ENCODE peak calls at places on chromosomes 16 and 17, in seven cellular contexts. D is adrenal gland, L is tibial nerve, Q is ascending aorta, T is heart right ventricle, O is ovary, A is endothelial cell of umbilical vein. K is an unnamed sample.

GRCh38 chr17:1001640-1002411 is 4.9 kb downstream of the TIMM22 start:
- DNase-seq in A (no peak), Q (peak), D (peak), L (peak), T (no peak), O (no peak), K (peak)

GRCh38 chr16:68839831-68840230 is 3.5 kb upstream of the TANGO6 start:
- DNase-seq in L (no peak), Q (no peak), O (no peak), A (no peak), T (no peak), D (no peak), K (no peak)

GRCh38 chr16:5906351-5906750 is 808.8 kb upstream of the EEF2KMT start:
- DNase-seq in A (no peak), D (no peak), L (no peak), T (no peak), Q (no peak), O (no peak), K (no peak)

GRCh38 chr16:65572156-65572555 is 450.3 kb upstream of the CDH11 start:
- DNase-seq in Q (no peak), L (no peak), D (no peak), O (no peak), T (no peak), A (peak), K (peak)

GRCh38 chr16:4496305-4496704 is 20.1 kb downstream of the HMOX2 start:
- DNase-seq in O (no peak), D (no peak), T (no peak), L (no peak), A (no peak), Q (no peak), K (peak)

GRCh38 chr17:82281076-82281475 is 7.6 kb upstream of the CSNK1D start:
- DNase-seq in D (no peak), O (no peak), A (no peak), L (no peak), Q (no peak), T (no peak), K (no peak)

GRCh38 chr17:47718634-47719405 is 14.2 kb upstream of the TBX21 start:
- DNase-seq in O (no peak), D (no peak), L (no peak), A (no peak), T (no peak), Q (no peak), K (no peak)

GRCh38 chr16:88966986-88967799 is 9.8 kb downstream of the CBFA2T3 start:
- DNase-seq in D (no peak), Q (no peak), A (no peak), T (peak), O (no peak), L (no peak), K (no peak)

GRCh38 chr17:2264023-2264860 is 39.3 kb downstream of the SMG6 start:
- DNase-seq in A (peak), T (no peak), O (no peak), L (no peak), Q (no peak), D (no peak), K (no peak)

GRCh38 chr16:56672761-56673536 is 3.3 kb downstream of the MT1H start:
- DNase-seq in A (no peak), O (no peak), T (no peak), Q (no peak), D (no peak), L (no peak), K (no peak)

DNA sequence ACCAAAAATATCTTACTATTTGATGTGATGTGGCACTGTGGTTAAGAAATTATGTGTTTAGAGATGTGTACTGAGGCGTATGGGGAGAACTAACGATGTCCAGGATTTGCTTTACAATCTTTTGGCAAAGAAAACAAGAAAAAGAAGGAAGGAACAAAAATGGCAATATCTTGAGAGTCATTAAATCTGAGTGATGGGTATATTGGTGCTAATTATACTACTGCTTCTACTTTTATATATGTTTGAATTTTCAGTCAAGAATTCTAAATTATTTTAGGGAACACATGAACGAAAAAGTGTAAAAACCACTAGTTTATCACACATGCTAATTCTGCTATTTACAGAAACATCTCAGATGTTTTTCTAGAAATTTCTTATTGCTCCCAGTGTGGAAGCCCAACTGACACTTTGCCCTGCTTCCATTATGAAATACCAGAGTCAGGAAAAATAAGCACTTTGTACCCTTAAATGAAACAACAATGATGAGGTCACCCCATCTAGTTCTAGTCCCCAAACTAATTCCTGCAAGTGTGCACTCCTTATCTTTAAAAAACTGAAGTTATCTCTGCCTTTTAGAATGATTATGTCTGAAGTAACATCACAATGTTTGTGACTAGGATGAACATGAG is 18.8 kb downstream of the TAT start:
- DNase-seq in O (no peak), D (no peak), A (no peak), L (no peak), Q (no peak), T (no peak), K (no peak)
- H3K27ac ChIP-seq in O (no peak), D (no peak), A (no peak), L (no peak), Q (no peak), T (no peak), K (no peak)

GRCh38 chr16:46922239-46922638 is 38.1 kb downstream of the GPT2 start:
- DNase-seq in L (no peak), T (no peak), Q (no peak), O (no peak), A (no peak), D (no peak), K (no peak)

GRCh38 chr16:46926470-46927225 is 42.5 kb downstream of the GPT2 start:
- DNase-seq in T (no peak), A (no peak), Q (no peak), L (no peak), D (no peak), O (no peak), K (no peak)

GRCh38 chr16:46920402-46921068 is 36.4 kb downstream of the GPT2 start:
- DNase-seq in O (no peak), T (no peak), Q (no peak), L (no peak), A (no peak), D (peak), K (no peak)

GRCh38 chr16:46924402-46924801 is 40.2 kb downstream of the GPT2 start:
- DNase-seq in L (no peak), O (no peak), Q (no peak), A (no peak), D (no peak), T (no peak), K (no peak)

GRCh38 chr16:46923513-46924295 is 39.5 kb downstream of the GPT2 start:
- DNase-seq in A (no peak), Q (no peak), O (no peak), D (peak), L (no peak), T (no peak), K (no peak)
- TF ChIP-seq CTCF in A (no peak), Q (no peak), O (no peak), D (no peak), L (no peak), T (no peak), K (no peak)

DNA sequence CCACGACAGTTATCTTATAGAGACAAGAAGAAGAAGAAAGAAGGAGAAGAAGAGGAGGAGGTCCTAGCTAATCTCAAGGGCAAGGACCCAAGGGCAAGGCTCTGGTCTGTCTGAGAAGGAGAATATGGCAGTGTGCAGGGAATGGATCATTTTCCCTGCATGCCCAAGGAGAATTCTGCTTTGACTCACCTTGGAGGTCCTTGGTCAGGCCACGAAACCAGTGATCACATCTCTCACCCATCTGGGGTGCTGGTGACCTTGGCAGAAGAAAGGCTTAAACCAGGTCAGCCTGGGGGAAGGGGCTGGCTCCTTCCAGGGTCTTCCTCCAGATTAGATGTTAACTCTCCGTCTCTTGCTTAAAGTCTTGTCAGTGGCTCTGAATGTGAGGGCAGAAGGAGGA is 1.6 kb upstream of the FMNL1 start:
- DNase-seq in D (no peak), O (no peak), L (no peak), Q (no peak), A (no peak), T (no peak), K (no peak)
- H3K27ac ChIP-seq in D (no peak), O (no peak), L (no peak), Q (no peak), A (no peak), T (no peak), K (no peak)

GRCh38 chr16:1088295-1089170 is 7.5 kb downstream of the C1QTNF8 start:
- DNase-seq in O (no peak), A (no peak), Q (no peak), T (no peak), D (no peak), L (no peak), K (no peak)
- TF ChIP-seq CTCF in O (no peak), A (no peak), Q (no peak), T (no peak), D (no peak), L (no peak), K (no peak)

GRCh38 chr16:75319513-75320401 is 68.3 kb upstream of the BCAR1 start:
- DNase-seq in L (no peak), O (no peak), T (no peak), A (peak), D (no peak), Q (no peak), K (peak)
- H3K27ac ChIP-seq in L (peak), O (no peak), T (peak), A (peak), D (no peak), Q (peak), K (peak)

GRCh38 chr17:32114536-32114935 is 27.8 kb upstream of the RHOT1 start:
- DNase-seq in L (no peak), O (no peak), D (no peak), T (no peak), A (no peak), Q (no peak), K (no peak)

GRCh38 chr17:32110596-32110995 is 31.7 kb upstream of the RHOT1 start:
- DNase-seq in Q (no peak), D (no peak), O (no peak), L (no peak), A (no peak), T (no peak), K (peak)

GRCh38 chr17:32116937-32117336 is 25.4 kb upstream of the RHOT1 start:
- DNase-seq in T (no peak), Q (no peak), O (no peak), L (no peak), A (no peak), D (no peak), K (no peak)

GRCh38 chr17:32112416-32112815 is 29.9 kb upstream of the RHOT1 start:
- DNase-seq in D (no peak), T (no peak), L (no peak), A (no peak), Q (no peak), O (no peak), K (no peak)

GRCh38 chr17:32111141-32111771 is 31.0 kb upstream of the RHOT1 start:
- DNase-seq in T (peak), O (peak), D (peak), L (peak), Q (peak), A (peak), K (peak)
- TF ChIP-seq CTCF in T (peak), O (no peak), D (peak), L (peak), Q (no peak), A (peak), K (peak)

GRCh38 chr16:54237-54581 is 581 bp downstream of the SNRNP25 start:
- DNase-seq in Q (no peak), A (no peak), D (no peak), L (no peak), T (no peak), O (no peak), K (no peak)
- H3K27ac ChIP-seq in Q (peak), A (no peak), D (no peak), L (peak), T (peak), O (peak), K (no peak)

K was measured in brain microvascular endothelial cell.